ENCODE peak calls at places on chromosomes 1 and 21, in eight cellular contexts. C, E, M, S, G, L, N and R are unnamed samples.

GRCh38 chr1:181089017-181089776 is 697 bp downstream of the IER5 start:
- DNase-seq in N (no peak), S (no peak), E (no peak), G (no peak), L (no peak), C (peak; percentile 58), M (no peak), R (peak; percentile 24)

GRCh38 chr1:204729516-204729915 is 44.0 kb upstream of the LRRN2 start:
- DNase-seq in S (no peak), C (no peak), N (no peak), E (no peak), G (no peak), L (no peak), M (no peak), R (no peak)

GRCh38 chr1:112395261-112395831 is 668 bp upstream of the CTTNBP2NL start:
- DNase-seq in M (peak; percentile 61), S (peak; percentile 22), L (no peak), C (no peak), G (no peak), E (peak; percentile 22), N (no peak), R (no peak)

GRCh38 chr1:10610901-10611600 is 136.3 kb downstream of the PEX14 start:
- DNase-seq in G (no peak), S (no peak), N (no peak), E (no peak), C (no peak), L (no peak), M (no peak), R (peak; percentile 83)

GRCh38 chr1:221532071-221532755 is 209.7 kb downstream of the DUSP10 start:
- DNase-seq in C (no peak), M (no peak), S (no peak), L (no peak), G (no peak), N (no peak), E (no peak), R (no peak)

GRCh38 chr1:18344755-18345154 is 136.0 kb upstream of the KLHDC7A start:
- DNase-seq in M (no peak), C (no peak), G (no peak), S (no peak), L (no peak), N (no peak), E (no peak), R (no peak)

GRCh38 chr1:182430263-182431068 is 19.5 kb upstream of the RGSL1 start:
- DNase-seq in M (no peak), S (peak; percentile 46), C (no peak), E (peak; percentile 55), G (no peak), N (no peak), L (peak; percentile 13), R (no peak)

GRCh38 chr1:204320413-204320812 is 39.3 kb downstream of the PLEKHA6 start:
- DNase-seq in N (peak; percentile 67), G (no peak), L (peak; percentile 63), M (no peak), S (peak; percentile 93), C (no peak), E (peak; percentile 51), R (no peak)

GRCh38 chr21:45939521-45940045 is 42.0 kb upstream of the COL6A1 start:
- DNase-seq in M (no peak), N (no peak), C (no peak), E (no peak), L (no peak), S (no peak), G (no peak), R (no peak)

GRCh38 chr1:42035205-42035829 is 116.6 kb upstream of the HIVEP3 start:
- DNase-seq in L (peak; percentile 54), N (no peak), G (peak; percentile 17), E (peak; percentile 42), C (peak; percentile 73), M (peak; percentile 67), S (peak; percentile 67), R (peak; percentile 50)

GRCh38 chr1:70666381-70667140 is 255.5 kb downstream of the CTH start:
- DNase-seq in E (no peak), L (no peak), C (no peak), S (no peak), M (no peak), G (no peak), N (no peak), R (no peak)

GRCh38 chr1:111603979-111604378 is 15.6 kb upstream of the RAP1A start:
- DNase-seq in M (no peak), S (peak; percentile 61), C (no peak), G (no peak), N (no peak), E (no peak), L (no peak), R (no peak)

GRCh38 chr1:71666609-71667008 is 585.8 kb upstream of the ZRANB2 start:
- DNase-seq in M (no peak), N (no peak), C (no peak), E (no peak), G (no peak), S (no peak), L (no peak), R (no peak)

GRCh38 chr1:10916991-10917390 is 95.5 kb upstream of the TARDBP start:
- DNase-seq in S (no peak), L (no peak), N (no peak), G (no peak), M (no peak), E (no peak), C (no peak), R (no peak)

GRCh38 chr1:27575861-27576331 is 28.0 kb downstream of the AHDC1 start:
- DNase-seq in L (no peak), E (no peak), G (no peak), C (peak; percentile 69), N (no peak), M (no peak), S (peak; percentile 56), R (peak; percentile 79)

GRCh38 chr1:9589144-9589718 is 520 bp downstream of the TMEM201 start:
- DNase-seq in S (peak; percentile 51), E (no peak), L (no peak), M (no peak), C (no peak), N (peak; percentile 32), G (no peak), R (peak; percentile 49)

GRCh38 chr1:240973875-240974274 is 361.9 kb upstream of the GREM2 start:
- DNase-seq in L (no peak), G (no peak), S (no peak), C (no peak), N (no peak), E (no peak), M (no peak), R (no peak)

GRCh38 chr1:92996131-92996463 is 34.8 kb upstream of the DIPK1A start:
- DNase-seq in C (no peak), M (no peak), S (no peak), G (no peak), N (no peak), E (no peak), L (no peak), R (no peak)

GRCh38 chr1:168676029-168676812 is 52.8 kb downstream of the DPT start:
- DNase-seq in C (no peak), E (no peak), S (no peak), L (no peak), N (peak; percentile 45), M (no peak), G (no peak), R (no peak)

GRCh38 chr1:233081686-233082085 is 131.3 kb downstream of the NTPCR start:
- DNase-seq in S (peak; percentile 79), G (no peak), N (peak; percentile 81), E (no peak), M (no peak), L (no peak), C (no peak), R (peak; percentile 92)

GRCh38 chr21:44263221-44263671 is 1.5 kb upstream of the DNMT3L start:
- DNase-seq in C (no peak), S (no peak), M (peak; percentile 58), E (no peak), L (no peak), G (no peak), N (no peak), R (no peak)

GRCh38 chr1:165900576-165901380 is 73.4 kb downstream of the UCK2 start:
- DNase-seq in N (no peak), S (no peak), G (no peak), C (no peak), M (no peak), L (no peak), E (no peak), R (peak; percentile 40)

GRCh38 chr1:19882111-19883071 is at the start of gene OTUD3:
- DNase-seq in L (peak; percentile 96), M (peak; percentile 99), N (peak; percentile 93), E (peak; percentile 90), S (peak; percentile 97), G (peak; percentile 89), C (peak; percentile 96), R (peak; percentile 99)

GRCh38 chr1:180295999-180296398 is 65.9 kb downstream of the LHX4 start:
- DNase-seq in S (no peak), N (no peak), C (no peak), M (no peak), E (no peak), L (no peak), G (no peak), R (no peak)

GRCh38 chr21:40765771-40766170 is 81.2 kb downstream of the DSCAM start:
- DNase-seq in S (no peak), N (no peak), L (no peak), C (no peak), G (no peak), M (no peak), E (no peak), R (no peak)